ENCODE peak calls at places on chromosomes 4 and X, in seven cellular contexts. One of them, this sample, is unnamed.

GRCh38 chrX:70313503-70313902 is 23.6 kb downstream of the KIF4A start:
- DNase-seq in cardiac muscle cell: peak; percentile 58
- DNase-seq in A549: no peak
- DNase-seq in GM23248: peak; percentile 28
- DNase-seq in uterus: no peak
- DNase-seq in aorta: no peak
- DNase-seq in astrocyte: peak; percentile 71
- DNase-seq in this sample: no peak

GRCh38 chrX:48864210-48864609 is 28.8 kb upstream of the PCSK1N start:
- DNase-seq in GM23248: peak; percentile 1
- DNase-seq in A549: no peak
- DNase-seq in astrocyte: peak; percentile 76
- DNase-seq in aorta: no peak
- DNase-seq in uterus: no peak
- DNase-seq in cardiac muscle cell: peak; percentile 48
- DNase-seq in this sample: no peak

GRCh38 chr4:163048447-163048846 is 118.2 kb downstream of the NAF1 start:
- DNase-seq in astrocyte: peak; percentile 9
- DNase-seq in cardiac muscle cell: peak; percentile 46
- DNase-seq in aorta: no peak
- DNase-seq in A549: peak; percentile 36
- DNase-seq in uterus: no peak
- DNase-seq in GM23248: peak; percentile 67
- DNase-seq in this sample: no peak

GRCh38 chrX:103360092-103360491 is 3.8 kb downstream of the TCEAL9 start:
- DNase-seq in uterus: no peak
- DNase-seq in cardiac muscle cell: peak; percentile 50
- DNase-seq in astrocyte: no peak
- DNase-seq in aorta: no peak
- DNase-seq in GM23248: no peak
- DNase-seq in A549: no peak
- DNase-seq in this sample: no peak

GRCh38 chr4:15925830-15926229 is 12.7 kb downstream of the FGFBP1 start:
- DNase-seq in GM23248: no peak
- DNase-seq in uterus: no peak
- DNase-seq in A549: no peak
- DNase-seq in cardiac muscle cell: no peak
- DNase-seq in aorta: no peak
- DNase-seq in astrocyte: no peak
- DNase-seq in this sample: peak; percentile 30

GRCh38 chr4:37538931-37539330 is 147.2 kb downstream of the RELL1 start:
- DNase-seq in GM23248: no peak
- DNase-seq in uterus: no peak
- DNase-seq in A549: no peak
- DNase-seq in astrocyte: no peak
- DNase-seq in aorta: no peak
- DNase-seq in cardiac muscle cell: no peak
- DNase-seq in this sample: no peak

GRCh38 chr4:130092187-130093015 is 996.4 kb downstream of the C4orf33 start:
- DNase-seq in astrocyte: no peak
- DNase-seq in uterus: no peak
- DNase-seq in cardiac muscle cell: no peak
- DNase-seq in GM23248: no peak
- DNase-seq in aorta: no peak
- DNase-seq in A549: no peak
- DNase-seq in this sample: no peak

GRCh38 chrX:40809210-40809609 is 73.9 kb upstream of the MED14 start:
- DNase-seq in astrocyte: peak; percentile 23
- DNase-seq in aorta: no peak
- DNase-seq in GM23248: peak; percentile 58
- DNase-seq in uterus: no peak
- DNase-seq in A549: peak; percentile 6
- DNase-seq in cardiac muscle cell: no peak
- DNase-seq in this sample: no peak

GRCh38 chrX:131746491-131746968 is 202.7 kb downstream of the OR13H1 start:
- DNase-seq in GM23248: no peak
- DNase-seq in aorta: peak; percentile 87
- DNase-seq in astrocyte: peak; percentile 57
- DNase-seq in A549: peak; percentile 92
- DNase-seq in cardiac muscle cell: no peak
- DNase-seq in uterus: peak; percentile 83
- DNase-seq in this sample: peak; percentile 43

GRCh38 chr4:74768857-74769525 is 25.3 kb downstream of the BTC start:
- DNase-seq in A549: peak; percentile 52
- DNase-seq in uterus: no peak
- DNase-seq in astrocyte: peak; percentile 30
- DNase-seq in GM23248: peak; percentile 26
- DNase-seq in cardiac muscle cell: peak; percentile 78
- DNase-seq in aorta: no peak
- DNase-seq in this sample: peak; percentile 34

GRCh38 chrX:46665232-46666162 is 91.9 kb downstream of the CHST7 start:
- DNase-seq in astrocyte: no peak
- DNase-seq in GM23248: peak; percentile 34
- DNase-seq in aorta: no peak
- DNase-seq in uterus: no peak
- DNase-seq in A549: no peak
- DNase-seq in cardiac muscle cell: no peak
- DNase-seq in this sample: no peak

GRCh38 chr4:46196086-46196485 is 72.2 kb upstream of the GABRG1 start:
- DNase-seq in GM23248: no peak
- DNase-seq in astrocyte: no peak
- DNase-seq in cardiac muscle cell: no peak
- DNase-seq in A549: no peak
- DNase-seq in uterus: no peak
- DNase-seq in aorta: no peak
- DNase-seq in this sample: no peak

GRCh38 chr4:26083987-26084386 is 170.0 kb downstream of the SMIM20 start:
- DNase-seq in astrocyte: peak; percentile 95
- DNase-seq in uterus: peak; percentile 68
- DNase-seq in cardiac muscle cell: peak; percentile 45
- DNase-seq in aorta: no peak
- DNase-seq in A549: no peak
- DNase-seq in GM23248: peak; percentile 91
- DNase-seq in this sample: no peak

GRCh38 chr4:156999175-156999517 is 27.5 kb upstream of the PDGFC start:
- DNase-seq in cardiac muscle cell: peak; percentile 99
- DNase-seq in GM23248: peak; percentile 88
- DNase-seq in uterus: peak; percentile 24
- DNase-seq in A549: peak; percentile 75
- DNase-seq in aorta: no peak
- DNase-seq in astrocyte: peak; percentile 99
- DNase-seq in this sample: no peak

GRCh38 chr4:5887361-5888221 is 5.3 kb downstream of the CRMP1 start:
- DNase-seq in uterus: peak; percentile 25
- DNase-seq in GM23248: no peak
- DNase-seq in aorta: no peak
- DNase-seq in cardiac muscle cell: no peak
- DNase-seq in A549: no peak
- DNase-seq in astrocyte: no peak
- DNase-seq in this sample: peak; percentile 64

GRCh38 chr4:2258091-2259035 is 3.5 kb downstream of the MXD4 start:
- DNase-seq in aorta: peak; percentile 37
- DNase-seq in uterus: no peak
- DNase-seq in astrocyte: no peak
- DNase-seq in GM23248: no peak
- DNase-seq in A549: no peak
- DNase-seq in cardiac muscle cell: no peak
- DNase-seq in this sample: peak; percentile 49

GRCh38 chr4:2260336-2261109 is 1.4 kb downstream of the MXD4 start:
- DNase-seq in GM23248: peak; percentile 53
- DNase-seq in uterus: peak; percentile 18
- DNase-seq in cardiac muscle cell: no peak
- DNase-seq in A549: no peak
- DNase-seq in astrocyte: no peak
- DNase-seq in aorta: peak; percentile 57
- DNase-seq in this sample: peak; percentile 70

GRCh38 chr4:2261110-2261852 is 628 bp downstream of the MXD4 start:
- DNase-seq in astrocyte: peak; percentile 8
- DNase-seq in uterus: peak; percentile 42
- DNase-seq in cardiac muscle cell: peak; percentile 55
- DNase-seq in aorta: peak; percentile 74
- DNase-seq in A549: peak; percentile 24
- DNase-seq in GM23248: peak; percentile 87
- DNase-seq in this sample: peak; percentile 82

GRCh38 chr4:2259036-2259540 is 2.8 kb downstream of the MXD4 start:
- DNase-seq in uterus: peak; percentile 18
- DNase-seq in astrocyte: no peak
- DNase-seq in cardiac muscle cell: no peak
- DNase-seq in GM23248: no peak
- DNase-seq in aorta: peak; percentile 46
- DNase-seq in A549: no peak
- DNase-seq in this sample: peak; percentile 57

DNA sequence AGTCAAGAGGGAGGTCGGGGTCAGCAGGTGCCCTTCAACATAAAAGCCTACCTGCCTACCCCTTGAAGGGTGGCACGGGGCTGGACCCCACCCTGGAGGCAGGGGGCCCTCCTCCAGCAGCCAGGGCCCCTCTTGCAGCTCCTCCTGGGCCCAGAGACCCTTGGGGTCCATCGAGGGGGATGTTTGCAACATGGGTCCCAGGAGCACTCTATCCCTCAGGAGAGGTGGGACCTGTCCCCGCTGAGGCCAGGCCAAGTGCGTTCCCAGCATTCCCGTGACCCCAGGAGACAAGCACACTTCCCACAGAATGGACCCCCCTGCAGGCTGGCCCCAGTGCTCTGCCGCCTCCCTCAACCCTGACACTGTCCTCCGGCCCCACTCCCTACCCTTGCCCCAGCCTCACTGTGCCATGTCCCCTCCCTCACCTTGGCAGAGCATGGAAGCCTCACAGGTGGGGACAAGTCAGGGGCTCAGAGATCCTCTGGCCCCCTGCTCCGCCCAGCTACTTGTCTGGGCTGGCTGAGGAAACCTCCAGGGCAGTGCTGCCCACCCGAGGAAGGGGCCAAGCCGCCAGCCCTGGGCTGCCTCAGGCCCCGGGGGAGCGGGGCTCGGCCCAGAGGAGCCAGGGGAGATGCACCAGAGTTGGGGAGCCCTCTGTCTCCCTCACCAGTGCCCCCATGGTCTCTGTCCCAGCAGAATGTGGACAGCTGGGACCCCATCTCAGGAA is 2.2 kb downstream of the MXD4 start:
- DNase-seq in aorta: peak; percentile 42
- DNase-seq in uterus: peak; percentile 15
- DNase-seq in cardiac muscle cell: no peak
- DNase-seq in GM23248: no peak
- DNase-seq in A549: no peak
- DNase-seq in astrocyte: no peak
- DNase-seq in this sample: peak; percentile 52
- H3K27ac ChIP-seq in aorta: no peak overlapping the region
- H3K27ac ChIP-seq in uterus: peak overlapping the region; percentile 89
- H3K27ac ChIP-seq in cardiac muscle cell: peak overlapping the region; percentile 11
- H3K27ac ChIP-seq in GM23248: no peak overlapping the region
- H3K27ac ChIP-seq in A549: peak overlapping the region; percentile 94
- H3K27ac ChIP-seq in astrocyte: no peak overlapping the region
- H3K27ac ChIP-seq in this sample: no peak overlapping the region

DNA sequence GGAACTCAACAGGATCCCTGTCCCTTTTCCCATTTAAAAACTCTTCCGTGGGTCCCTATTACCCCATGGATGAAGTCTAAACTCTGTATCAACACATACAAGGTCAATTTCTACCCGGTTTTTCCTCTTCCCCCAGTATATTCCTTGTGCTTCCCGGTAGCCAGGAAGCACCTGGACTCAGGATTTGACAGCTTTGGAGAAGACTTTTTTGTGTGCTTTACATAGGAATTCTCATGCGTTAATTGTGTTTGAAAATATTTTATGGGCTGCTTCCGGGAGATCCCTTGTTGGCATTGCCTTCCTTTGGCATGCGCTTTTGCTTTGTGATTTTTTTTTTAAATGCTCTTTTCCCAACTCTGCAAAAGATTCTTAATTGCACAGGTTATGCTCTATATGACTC is 7.2 kb downstream of the SMS start:
- DNase-seq in aorta: no peak
- DNase-seq in uterus: no peak
- DNase-seq in GM23248: no peak
- DNase-seq in A549: no peak
- DNase-seq in astrocyte: no peak
- DNase-seq in cardiac muscle cell: no peak
- DNase-seq in this sample: no peak
- H3K27ac ChIP-seq in aorta: no peak overlapping the region
- H3K27ac ChIP-seq in uterus: peak overlapping the region; percentile 50
- H3K27ac ChIP-seq in GM23248: peak overlapping the region; percentile 76
- H3K27ac ChIP-seq in A549: no peak overlapping the region
- H3K27ac ChIP-seq in astrocyte: peak overlapping the region; percentile 62
- H3K27ac ChIP-seq in cardiac muscle cell: peak overlapping the region; percentile 97
- H3K27ac ChIP-seq in this sample: no peak overlapping the region

DNA sequence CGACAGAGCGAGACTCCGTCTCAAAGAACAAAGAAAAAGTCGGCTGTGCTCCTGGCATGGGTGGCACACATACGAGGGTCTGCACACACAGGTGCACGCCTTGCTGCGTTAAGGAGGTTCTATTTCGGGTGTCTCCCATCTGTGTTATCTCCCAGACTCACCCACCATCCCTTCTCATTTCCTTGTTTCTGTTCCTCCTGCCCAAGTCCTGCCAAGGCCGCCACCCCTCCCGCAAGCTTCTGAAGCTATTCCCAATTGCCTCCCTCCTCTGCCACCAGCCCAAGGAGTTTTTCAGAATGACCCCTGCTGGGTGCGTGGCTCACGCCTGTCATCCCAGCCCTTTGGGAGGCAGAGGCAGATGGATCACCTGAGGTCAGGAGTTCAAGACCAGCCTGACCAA is 6.0 kb upstream of the IL3RA start:
- DNase-seq in astrocyte: no peak
- DNase-seq in uterus: no peak
- DNase-seq in A549: no peak
- DNase-seq in GM23248: no peak
- DNase-seq in aorta: no peak
- DNase-seq in cardiac muscle cell: no peak
- DNase-seq in this sample: no peak
- H3K27ac ChIP-seq in astrocyte: no peak overlapping the region
- H3K27ac ChIP-seq in uterus: no peak overlapping the region
- H3K27ac ChIP-seq in A549: no peak overlapping the region
- H3K27ac ChIP-seq in GM23248: no peak overlapping the region
- H3K27ac ChIP-seq in aorta: no peak overlapping the region
- H3K27ac ChIP-seq in cardiac muscle cell: no peak overlapping the region
- H3K27ac ChIP-seq in this sample: no peak overlapping the region

GRCh38 chrX:149827254-149827653 is 45.5 kb downstream of the MAGEA9 start:
- DNase-seq in GM23248: no peak
- DNase-seq in aorta: no peak
- DNase-seq in uterus: no peak
- DNase-seq in A549: no peak
- DNase-seq in astrocyte: no peak
- DNase-seq in cardiac muscle cell: no peak
- DNase-seq in this sample: no peak

GRCh38 chrX:149829751-149830191 is 48.0 kb downstream of the MAGEA9 start:
- DNase-seq in GM23248: peak; percentile 59
- DNase-seq in cardiac muscle cell: peak; percentile 33
- DNase-seq in aorta: no peak
- DNase-seq in A549: no peak
- DNase-seq in uterus: no peak
- DNase-seq in astrocyte: peak; percentile 68
- DNase-seq in this sample: no peak

GRCh38 chrX:149831473-149831872 is 49.5 kb upstream of the MAGEA8 start:
- DNase-seq in astrocyte: no peak
- DNase-seq in A549: peak; percentile 1
- DNase-seq in aorta: no peak
- DNase-seq in GM23248: no peak
- DNase-seq in cardiac muscle cell: no peak
- DNase-seq in uterus: no peak
- DNase-seq in this sample: no peak

GRCh38 chrX:149825424-149825823 is 43.7 kb downstream of the MAGEA9 start:
- DNase-seq in cardiac muscle cell: peak; percentile 19
- DNase-seq in aorta: no peak
- DNase-seq in GM23248: peak; percentile 12
- DNase-seq in uterus: no peak
- DNase-seq in astrocyte: no peak
- DNase-seq in A549: peak; percentile 21
- DNase-seq in this sample: peak; percentile 31

GRCh38 chrX:149830192-149830873 is 48.6 kb downstream of the MAGEA9 start:
- DNase-seq in A549: no peak
- DNase-seq in uterus: no peak
- DNase-seq in cardiac muscle cell: peak; percentile 36
- DNase-seq in aorta: no peak
- DNase-seq in GM23248: peak; percentile 54
- DNase-seq in astrocyte: peak; percentile 24
- DNase-seq in this sample: no peak
- H3K27ac ChIP-seq in A549: no peak overlapping the region
- H3K27ac ChIP-seq in uterus: peak overlapping the region; percentile 81
- H3K27ac ChIP-seq in cardiac muscle cell: peak overlapping the region; percentile 80
- H3K27ac ChIP-seq in aorta: no peak overlapping the region
- H3K27ac ChIP-seq in GM23248: peak overlapping the region; percentile 70
- H3K27ac ChIP-seq in astrocyte: peak overlapping the region; percentile 81
- H3K27ac ChIP-seq in this sample: no peak overlapping the region

This sample was measured in right cardiac atrium.